ENCODE peak calls at places on chromosomes 1 and 21, in five cellular contexts. S is H1, L is K562, E is HL-60, O is GM12878. G is an unnamed sample.

GRCh38 chr1:243742814-243743213 is 107.2 kb downstream of the AKT3 start:
- DNase-seq in S (no peak), L (no peak), E (no peak), O (no peak), G (no peak)

GRCh38 chr1:243343970-243344749 is 88.3 kb downstream of the SDCCAG8 start:
- DNase-seq in S (no peak), L (peak), E (no peak), O (peak), G (peak)

GRCh38 chr1:117788014-117788413 is 141.4 kb downstream of the GDAP2 start:
- DNase-seq in S (no peak), L (no peak), E (no peak), O (no peak), G (no peak)

GRCh38 chr1:99850458-99850974 is 355 bp downstream of the AGL start:
- DNase-seq in S (no peak), L (no peak), E (no peak), O (no peak), G (no peak)

GRCh38 chr1:228081144-228081543 is 1.4 kb upstream of the ARF1 start:
- DNase-seq in S (no peak), L (peak), E (no peak), O (no peak), G (peak)

GRCh38 chr1:65072845-65073244 is 75.2 kb upstream of the AK4 start:
- DNase-seq in S (no peak), L (no peak), E (no peak), O (no peak), G (no peak)

GRCh38 chr1:189149547-189150375 is 1327.9 kb downstream of the BRINP3 start:
- DNase-seq in S (peak), L (peak), E (no peak), O (no peak), G (no peak)

GRCh38 chr1:8863712-8864324 is 14.7 kb downstream of the ENO1 start:
- DNase-seq in S (no peak), L (no peak), E (no peak), O (no peak), G (no peak)

GRCh38 chr1:159000627-159001026 is 9.1 kb upstream of the IFI16 start:
- DNase-seq in S (no peak), L (peak), E (no peak), O (no peak), G (no peak)

GRCh38 chr21:32929633-32930038 is 96.1 kb upstream of the OLIG2 start:
- DNase-seq in S (no peak), L (no peak), E (no peak), O (peak), G (no peak)

GRCh38 chr1:165376041-165376810 is 19.7 kb upstream of the LMX1A start:
- DNase-seq in S (peak), L (peak), E (peak), O (no peak), G (no peak)

GRCh38 chr1:232049335-232049734 is 422.7 kb downstream of the DISC1 start:
- DNase-seq in S (no peak), L (no peak), E (no peak), O (no peak), G (no peak)

GRCh38 chr1:232048481-232048880 is 421.9 kb downstream of the DISC1 start:
- DNase-seq in S (no peak), L (no peak), E (no peak), O (no peak), G (no peak)

GRCh38 chr1:232046531-232047283 is 420.1 kb downstream of the DISC1 start:
- DNase-seq in S (no peak), L (no peak), E (no peak), O (no peak), G (no peak)

GRCh38 chr1:232045571-232045970 is 419.0 kb downstream of the DISC1 start:
- DNase-seq in S (no peak), L (no peak), E (no peak), O (no peak), G (no peak)

GRCh38 chr1:232047473-232047872 is 420.9 kb downstream of the DISC1 start:
- DNase-seq in S (no peak), L (no peak), E (no peak), O (no peak), G (no peak)
- TF ChIP-seq GABPA in S (no peak), L (no peak), E (no peak), O (no peak), G (no peak)

GRCh38 chr1:41590331-41590730 is 105.8 kb upstream of the EDN2 start:
- DNase-seq in S (no peak), L (no peak), E (no peak), O (no peak), G (no peak)
- TF ChIP-seq GABPA in S (no peak), L (no peak), E (no peak), O (no peak), G (no peak)

DNA sequence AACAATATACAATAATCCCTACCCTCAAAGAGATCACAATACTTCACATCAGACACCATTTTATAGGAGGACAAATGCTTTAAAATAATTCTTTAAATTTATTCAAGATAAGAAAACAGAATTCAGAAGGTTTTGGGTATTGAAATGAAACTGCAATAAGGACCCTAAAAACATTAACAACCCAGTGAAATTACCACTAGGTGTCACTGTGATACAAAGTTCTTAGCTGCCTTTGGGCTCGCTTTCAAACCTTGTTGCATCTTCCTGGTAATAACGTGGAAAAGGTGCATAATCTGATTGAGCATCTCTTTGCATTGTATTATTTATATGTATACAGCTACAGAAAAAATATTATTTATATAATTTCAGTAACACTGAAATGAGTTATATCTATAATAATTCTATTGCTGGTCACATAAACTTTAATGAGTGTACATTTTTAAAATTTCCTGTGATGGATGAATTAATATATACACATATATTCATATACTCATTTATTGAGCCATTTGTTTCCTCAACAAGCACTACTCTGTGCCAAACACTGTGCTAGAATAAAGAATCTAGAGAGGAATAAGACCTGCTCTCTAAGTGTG is 185.2 kb downstream of the FAF1 start:
- DNase-seq in S (no peak), L (peak), E (peak), O (peak), G (peak)
- TF ChIP-seq GABPA in S (no peak), L (no peak), E (no peak), O (no peak), G (no peak)

DNA sequence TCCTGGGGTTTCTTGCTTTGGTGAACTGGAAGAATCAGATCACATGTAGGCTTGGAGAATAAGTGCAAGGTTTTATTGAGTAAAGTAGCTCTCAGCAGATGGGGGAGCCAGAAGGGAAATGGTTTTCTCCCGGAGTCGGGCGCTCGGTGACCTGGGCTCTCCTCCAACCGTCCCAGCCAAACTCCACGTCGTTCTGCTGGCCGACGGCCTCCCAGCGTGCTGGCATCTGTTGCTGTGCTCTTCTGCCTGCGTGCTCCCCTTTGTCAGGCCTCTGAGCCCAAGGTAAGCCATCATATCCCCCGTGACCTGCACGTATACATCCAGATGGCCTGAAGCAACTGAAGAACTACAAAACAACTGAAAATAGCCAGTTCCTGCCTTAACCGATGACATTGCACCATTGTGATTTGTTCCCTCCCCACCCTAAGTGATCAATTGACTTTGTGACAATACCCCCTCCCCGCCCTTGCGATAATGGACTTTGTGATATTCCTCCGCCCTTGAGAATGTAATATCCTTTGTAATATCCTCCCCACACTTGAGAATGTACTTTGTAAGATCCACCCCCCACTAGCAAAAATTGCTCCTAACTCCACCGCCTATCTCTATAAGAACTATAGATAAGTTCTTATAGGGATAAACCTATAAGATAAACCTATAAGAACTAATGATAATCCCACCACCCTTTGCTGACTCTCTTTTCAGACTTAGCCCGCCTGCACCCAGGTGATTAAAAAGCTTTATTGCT is 88.3 kb downstream of the SMYD3 start:
- DNase-seq in S (no peak), L (no peak), E (no peak), O (no peak), G (no peak)
- TF ChIP-seq GABPA in S (no peak), L (no peak), E (no peak), O (no peak), G (no peak)

GRCh38 chr1:91611498-91611917 is 110.9 kb downstream of the CDC7 start:
- DNase-seq in S (no peak), L (no peak), E (no peak), O (no peak), G (no peak)
- TF ChIP-seq GABPA in S (no peak), L (no peak), E (no peak), O (no peak), G (no peak)

GRCh38 chr21:45575993-45576837 is 34.0 kb upstream of the SLC19A1 start:
- DNase-seq in S (no peak), L (no peak), E (no peak), O (no peak), G (peak)
- TF ChIP-seq GABPA in S (no peak), L (no peak), E (no peak), O (no peak), G (no peak)

GRCh38 chr1:200892958-200893357 is 1.7 kb upstream of the INAVA start:
- DNase-seq in S (no peak), L (no peak), E (no peak), O (no peak), G (no peak)
- TF ChIP-seq GABPA in S (no peak), L (no peak), E (no peak), O (no peak), G (no peak)

GRCh38 chr1:225888898-225889690 is at the start of gene LEFTY1:
- DNase-seq in S (no peak), L (no peak), E (no peak), O (no peak), G (peak)
- TF ChIP-seq GABPA in S (no peak), L (no peak), E (no peak), O (no peak), G (no peak)

GRCh38 chr1:21586222-21586621 is 77.0 kb downstream of the ALPL start:
- DNase-seq in S (no peak), L (no peak), E (no peak), O (no peak), G (no peak)

GRCh38 chr1:21589618-21590017 is 79.5 kb downstream of the RAP1GAP start:
- DNase-seq in S (no peak), L (no peak), E (no peak), O (no peak), G (no peak)

GRCh38 chr1:21585037-21585436 is 75.8 kb downstream of the ALPL start:
- DNase-seq in S (no peak), L (peak), E (no peak), O (no peak), G (no peak)

GRCh38 chr1:21587602-21587953 is 78.4 kb downstream of the ALPL start:
- DNase-seq in S (no peak), L (no peak), E (no peak), O (no peak), G (no peak)

GRCh38 chr1:21586926-21587601 is 77.8 kb downstream of the ALPL start:
- DNase-seq in S (no peak), L (peak), E (no peak), O (no peak), G (peak)
- TF ChIP-seq GABPA in S (no peak), L (no peak), E (no peak), O (no peak), G (no peak)

GRCh38 chr1:5911157-5911556 is 81.1 kb downstream of the NPHP4 start:
- DNase-seq in S (peak), L (no peak), E (no peak), O (no peak), G (peak)
- TF ChIP-seq GABPA in S (no peak), L (no peak), E (no peak), O (no peak), G (no peak)

G was measured in SK-N-SH.